ENCODE peak calls at places on chromosome 5, in five cellular contexts. C is neuronal stem cell; W is CD4-positive, CD25-positive, alpha-beta regulatory T cell; H is GM23248; F is PC-9. S is an unnamed sample. For H3K4me1, the result is how much of the 10 kb centered on the place peaks cover.

GRCh38 chr5:124438390-124439380 is 307.8 kb downstream of the ZNF608 start:
- DNase-seq in W (no peak), C (no peak), F (no peak), H (no peak), S (no peak)

GRCh38 chr5:52734557-52734956 is 53.2 kb upstream of the ITGA1 start:
- DNase-seq in C (no peak), H (no peak), W (no peak), F (no peak), S (no peak)

GRCh38 chr5:177334155-177334551 is 17.3 kb downstream of the LMAN2 start:
- DNase-seq in F (no peak), W (no peak), H (no peak), C (no peak), S (peak)

GRCh38 chr5:171450423-171451246 is 31.2 kb downstream of the FGF18 start:
- DNase-seq in F (no peak), H (peak), W (no peak), C (peak), S (peak)

GRCh38 chr5:143865421-143865820 is 53.5 kb downstream of the HMHB1 start:
- DNase-seq in F (no peak), W (no peak), H (no peak), C (no peak), S (no peak)

GRCh38 chr5:19988447-19988846 is 447 bp upstream of the CDH18 start:
- DNase-seq in C (no peak), W (no peak), F (no peak), H (no peak), S (no peak)

GRCh38 chr5:146082798-146083197 is 22.6 kb downstream of the PLAC8L1 start:
- DNase-seq in F (no peak), W (no peak), C (no peak), H (no peak), S (no peak)

GRCh38 chr5:135715267-135716050 is 119.0 kb upstream of the SLC25A48 start:
- DNase-seq in C (no peak), H (no peak), F (no peak), W (no peak), S (no peak)

GRCh38 chr5:1031306-1031959 is 22.8 kb downstream of the NKD2 start:
- DNase-seq in H (no peak), C (no peak), F (no peak), W (no peak), S (peak)

GRCh38 chr5:140381972-140382371 is 19.7 kb upstream of the ANKHD1 start:
- DNase-seq in W (no peak), H (no peak), F (no peak), C (no peak), S (no peak)

GRCh38 chr5:142108432-142109355 is at the start of gene NDFIP1:
- DNase-seq in F (peak), W (peak), C (peak), H (peak), S (peak)

GRCh38 chr5:116301110-116301509 is 216.3 kb downstream of the COMMD10 start:
- DNase-seq in F (no peak), H (no peak), C (no peak), W (no peak), S (no peak)

GRCh38 chr5:152256580-152256979 is 148.5 kb downstream of the NMUR2 start:
- DNase-seq in C (no peak), W (no peak), H (no peak), F (no peak), S (no peak)

GRCh38 chr5:136057401-136057951 is 28.7 kb downstream of the TGFBI start:
- DNase-seq in W (no peak), C (no peak), H (peak), F (no peak), S (no peak)

GRCh38 chr5:38414348-38414747 is 142.1 kb downstream of the LIFR start:
- DNase-seq in H (peak), F (no peak), W (no peak), C (no peak), S (no peak)

GRCh38 chr5:428754-429452 is 14.1 kb upstream of the EXOC3 start:
- DNase-seq in H (no peak), W (no peak), C (no peak), F (no peak), S (no peak)

GRCh38 chr5:91024727-91025126 is 358.4 kb downstream of the ARRDC3 start:
- DNase-seq in H (no peak), W (no peak), F (no peak), C (no peak), S (no peak)

GRCh38 chr5:4212981-4213819 is 617.6 kb downstream of the IRX1 start:
- DNase-seq in W (no peak), H (no peak), C (peak), F (no peak), S (no peak)

GRCh38 chr5:5017827-5018559 is 122.1 kb upstream of the ADAMTS16 start:
- DNase-seq in F (no peak), W (no peak), H (peak), C (no peak), S (no peak)

GRCh38 chr5:15105799-15106393 is 234.3 kb upstream of the ANKH start:
- DNase-seq in C (peak), F (peak), W (no peak), H (peak), S (peak)

GRCh38 chr5:107539726-107540330 is 130.9 kb downstream of the EFNA5 start:
- DNase-seq in W (no peak), H (no peak), F (no peak), C (no peak), S (no peak)

GRCh38 chr5:173452098-173452497 is 123.9 kb upstream of the STC2 start:
- DNase-seq in W (no peak), C (no peak), F (peak), H (peak), S (peak)

GRCh38 chr5:174180639-174181038 is 135.1 kb downstream of the NSG2 start:
- DNase-seq in H (no peak), C (no peak), F (no peak), W (no peak), S (no peak)

GRCh38 chr5:168269950-168270349 is 21.5 kb upstream of the WWC1 start:
- DNase-seq in W (no peak), H (no peak), F (peak), C (no peak), S (no peak)

GRCh38 chr5:41191249-41191648 is 22.1 kb downstream of the C6 start:
- DNase-seq in F (no peak), W (no peak), H (no peak), C (no peak), S (no peak)

GRCh38 chr5:149471406-149472183 is 79.6 kb downstream of the CSNK1A1 start:
- DNase-seq in C (no peak), H (peak), W (no peak), F (peak), S (peak)

GRCh38 chr5:95808686-95809413 is 13.7 kb downstream of the GLRX start:
- DNase-seq in H (peak), F (no peak), W (peak), C (no peak), S (peak)

GRCh38 chr5:132414634-132415377 is 45.3 kb downstream of the SLC22A5 start:
- DNase-seq in F (peak), C (no peak), H (peak), W (no peak), S (no peak)

GRCh38 chr5:96752341-96753016 is 55.3 kb downstream of the ERAP1 start:
- DNase-seq in W (peak), F (peak), H (peak), C (peak), S (no peak)

GRCh38 chr5:88944751-88945507 is 61.9 kb upstream of the MEF2C start:
- DNase-seq in C (no peak), H (peak), F (no peak), W (no peak), S (no peak)

GRCh38 chr5:37308796-37309195 is 59.6 kb upstream of the CPLANE1 start:
- DNase-seq in F (no peak), C (no peak), W (no peak), H (peak), S (no peak)

GRCh38 chr5:122835681-122836080 is 9.7 kb upstream of the SNX24 start:
- DNase-seq in W (no peak), F (no peak), H (peak), C (no peak), S (no peak)

GRCh38 chr5:181271081-181271480 is 10.1 kb upstream of the TRIM52 start:
- DNase-seq in C (no peak), F (no peak), W (no peak), H (no peak), S (no peak)

GRCh38 chr5:148828461-148829247 is 2.2 kb downstream of the ADRB2 start:
- DNase-seq in H (peak), W (no peak), C (no peak), F (no peak), S (no peak)

GRCh38 chr5:88899338-88899737 is 16.4 kb upstream of the MEF2C start:
- DNase-seq in W (no peak), C (no peak), H (no peak), F (no peak), S (no peak)

GRCh38 chr5:36575367-36575781 is 31.0 kb upstream of the SLC1A3 start:
- DNase-seq in C (no peak), W (no peak), F (no peak), H (peak), S (no peak)

GRCh38 chr5:109654455-109654854 is 35.3 kb upstream of the MAN2A1 start:
- DNase-seq in C (no peak), W (no peak), H (peak), F (no peak), S (no peak)

GRCh38 chr5:6718161-6718681 is 5.0 kb downstream of the TENT4A start:
- DNase-seq in H (no peak), C (no peak), W (no peak), F (no peak), S (no peak)

GRCh38 chr5:6717247-6717646 is 4.0 kb downstream of the TENT4A start:
- DNase-seq in W (no peak), F (no peak), H (no peak), C (no peak), S (no peak)

GRCh38 chr5:6715758-6716633 is 2.8 kb downstream of the TENT4A start:
- DNase-seq in F (no peak), H (no peak), W (peak), C (no peak), S (no peak)

GRCh38 chr5:6716634-6717149 is 3.5 kb downstream of the TENT4A start:
- DNase-seq in C (no peak), H (no peak), F (no peak), W (no peak), S (no peak)

GRCh38 chr5:6717687-6718086 is 4.5 kb downstream of the TENT4A start:
- DNase-seq in W (no peak), C (no peak), H (no peak), F (no peak), S (no peak)
- H3K4me3 ChIP-seq in W (peak), C (no peak), H (no peak), F (no peak), S (no peak)

DNA sequence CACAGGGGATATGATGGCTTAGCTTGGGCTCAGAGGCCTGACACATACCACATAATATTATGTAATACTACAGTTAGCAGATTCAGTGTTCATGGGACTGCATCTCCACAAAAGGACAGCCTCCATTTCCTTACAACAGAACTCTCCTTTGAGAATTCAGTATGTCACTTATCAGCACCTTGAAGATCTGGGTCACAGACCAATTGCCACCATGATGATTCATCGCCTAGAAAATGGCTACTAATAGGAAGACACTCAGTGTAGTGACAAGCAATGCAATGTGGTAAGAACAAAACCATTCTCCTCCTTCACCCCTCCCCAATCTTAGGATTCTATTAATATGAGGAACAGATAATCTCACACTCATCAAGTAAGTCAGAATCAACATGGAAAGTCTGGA is 38.7 kb upstream of the PRLR start:
- DNase-seq in H (no peak), F (no peak), W (no peak), C (no peak), S (no peak)
- H3K27ac ChIP-seq in H (no peak), F (no peak), W (no peak), C (no peak), S (no peak)

GRCh38 chr5:56688402-56688801 is 126.9 kb upstream of the MAP3K1 start:
- DNase-seq in H (no peak), W (no peak), F (no peak), C (no peak), S (no peak)

GRCh38 chr5:56692359-56693219 is 122.8 kb upstream of the MAP3K1 start:
- DNase-seq in F (no peak), H (no peak), W (no peak), C (no peak), S (no peak)

GRCh38 chr5:56698463-56699381 is 116.6 kb upstream of the MAP3K1 start:
- DNase-seq in W (no peak), C (no peak), F (no peak), H (no peak), S (peak)

GRCh38 chr5:56696900-56697299 is 118.4 kb upstream of the MAP3K1 start:
- DNase-seq in F (no peak), C (no peak), W (peak), H (peak), S (no peak)

GRCh38 chr5:56693220-56693579 is 122.1 kb upstream of the MAP3K1 start:
- DNase-seq in F (no peak), W (no peak), C (no peak), H (no peak), S (no peak)
- H3K4me1 ChIP-seq in F (under half), W (half or more), C (under half), H (under half), S (under half)

GRCh38 chr5:180070726-180071417 is 687 bp downstream of the RNF130 start:
- DNase-seq in H (peak), W (no peak), F (peak), C (no peak), S (peak)

GRCh38 chr5:180067986-180068385 is 3.6 kb downstream of the RNF130 start:
- DNase-seq in W (no peak), H (no peak), F (no peak), C (no peak), S (no peak)

GRCh38 chr5:180068519-180069090 is 3.0 kb downstream of the RNF130 start:
- DNase-seq in H (no peak), W (no peak), F (no peak), C (no peak), S (no peak)

GRCh38 chr5:180071418-180072255 is at the start of gene RNF130:
- DNase-seq in W (peak), C (peak), F (peak), H (peak), S (peak)

GRCh38 chr5:180069589-180070247 is 1.8 kb downstream of the RNF130 start:
- DNase-seq in H (no peak), F (no peak), C (no peak), W (no peak), S (no peak)
- H3K4me3 ChIP-seq in H (peak), F (peak), C (peak), W (peak), S (peak)

DNA sequence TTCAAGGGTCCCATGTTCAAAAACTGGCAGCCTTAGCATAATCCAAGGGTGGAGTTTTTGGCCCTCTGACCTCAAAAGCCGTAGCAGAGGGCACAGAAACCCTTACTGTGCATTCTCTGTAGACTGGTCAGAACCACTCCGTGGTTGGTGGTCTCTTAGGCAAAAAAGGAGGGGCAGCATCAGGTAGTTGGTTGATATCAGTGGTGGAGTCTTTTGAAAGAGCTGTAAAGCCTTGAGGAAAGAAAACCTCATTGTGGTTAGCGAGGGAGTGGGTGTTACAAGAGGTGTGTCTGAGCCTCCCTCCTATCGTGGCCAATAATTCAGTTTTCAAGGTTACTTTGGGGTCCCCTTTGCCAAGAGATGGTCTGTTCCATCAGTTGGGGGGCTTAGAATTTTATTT is 40.9 kb downstream of the ARHGEF28 start:
- DNase-seq in W (no peak), F (no peak), C (no peak), H (no peak), S (no peak)
- H3K27ac ChIP-seq in W (no peak), F (no peak), C (no peak), H (no peak), S (no peak)

GRCh38 chr5:78718827-78719226 is 70.3 kb upstream of the LHFPL2 start:
- DNase-seq in W (no peak), F (no peak), C (no peak), H (no peak), S (no peak)
- H3K4me1 ChIP-seq in W (under half), F (under half), C (under half), H (under half), S (under half)

GRCh38 chr5:72441861-72442540 is 65.2 kb downstream of the ZNF366 start:
- DNase-seq in W (no peak), C (no peak), F (peak), H (peak), S (no peak)
- H3K4me3 ChIP-seq in W (no peak), C (no peak), F (no peak), H (peak), S (no peak)

GRCh38 chr5:9265391-9266287 is 280.2 kb downstream of the SEMA5A start:
- DNase-seq in W (no peak), H (peak), F (no peak), C (no peak), S (no peak)
- H3K27ac ChIP-seq in W (no peak), H (peak), F (no peak), C (no peak), S (peak)